ENCODE peak calls at places on chromosome 11, in eight cellular contexts. O is endothelial cell, V is astrocyte of the cerebellum, U is HFF-Myc, S is H1, J is heart left ventricle, Z is right atrium auricular region, H is tibial nerve. W is an unnamed sample.

GRCh38 chr11:57294225-57295131 is 30.3 kb downstream of the TNKS1BP1 start:
- DNase-seq in U (no peak), H (no peak), O (no peak), V (peak), Z (no peak), J (no peak), S (no peak), W (no peak)

GRCh38 chr11:43548921-43549320 is 131.6 kb upstream of the HSD17B12 start:
- DNase-seq in U (no peak), S (no peak), H (no peak), J (no peak), Z (no peak), V (no peak), O (no peak), W (no peak)

GRCh38 chr11:92440701-92441338 is 216.2 kb downstream of the FAT3 start:
- DNase-seq in V (no peak), Z (no peak), O (no peak), J (no peak), U (no peak), S (no peak), H (no peak), W (no peak)

GRCh38 chr11:9462806-9463537 is 2.2 kb downstream of the ZNF143 start:
- DNase-seq in Z (no peak), U (no peak), V (no peak), O (no peak), S (no peak), J (no peak), H (no peak), W (no peak)

GRCh38 chr11:121134758-121135312 is 33.8 kb downstream of the TECTA start:
- DNase-seq in V (no peak), J (no peak), H (no peak), U (no peak), S (no peak), O (no peak), Z (no peak), W (no peak)

GRCh38 chr11:115920087-115920461 is 415.9 kb upstream of the CADM1 start:
- DNase-seq in H (no peak), O (no peak), U (no peak), S (no peak), J (no peak), Z (no peak), V (no peak), W (no peak)

GRCh38 chr11:74311352-74311926 is at the start of gene P4HA3:
- DNase-seq in Z (no peak), H (peak), V (no peak), S (peak), J (peak), O (peak), U (no peak), W (peak)

GRCh38 chr11:19719960-19720359 is 7.3 kb downstream of the NAV2 start:
- DNase-seq in J (no peak), S (no peak), O (no peak), V (no peak), Z (no peak), H (no peak), U (no peak), W (no peak)

GRCh38 chr11:6655020-6655789 is 404 bp downstream of the DCHS1 start:
- DNase-seq in S (no peak), O (peak), U (no peak), V (no peak), Z (peak), H (no peak), J (peak), W (peak)

GRCh38 chr11:96228472-96228871 is 114.5 kb downstream of the MAML2 start:
- DNase-seq in O (no peak), V (peak), Z (peak), H (peak), J (peak), U (peak), S (no peak), W (no peak)

GRCh38 chr11:17581036-17581731 is 34.1 kb downstream of the OTOG start:
- DNase-seq in J (no peak), O (no peak), U (no peak), H (no peak), Z (no peak), S (no peak), V (no peak), W (peak)

GRCh38 chr11:76048763-76049162 is 157.5 kb downstream of the WNT11 start:
- DNase-seq in O (no peak), V (no peak), J (no peak), H (no peak), Z (no peak), U (no peak), S (no peak), W (no peak)

GRCh38 chr11:44244649-44245308 is 65.2 kb downstream of the ALX4 start:
- DNase-seq in J (no peak), Z (no peak), V (no peak), O (no peak), S (no peak), U (no peak), H (no peak), W (no peak)

GRCh38 chr11:130435671-130436070 is 7.3 kb upstream of the ADAMTS8 start:
- DNase-seq in O (no peak), V (no peak), Z (no peak), S (no peak), U (no peak), J (no peak), H (no peak), W (no peak)

GRCh38 chr11:108672113-108672512 is 7.2 kb downstream of the DDX10 start:
- DNase-seq in S (no peak), U (no peak), H (no peak), Z (no peak), V (peak), O (no peak), J (no peak), W (no peak)

GRCh38 chr11:14902650-14903350 is 10.8 kb upstream of the CYP2R1 start:
- DNase-seq in V (no peak), S (no peak), Z (no peak), H (no peak), J (no peak), O (no peak), U (no peak), W (no peak)

GRCh38 chr11:497565-498296 is 9.3 kb downstream of the RNH1 start:
- DNase-seq in J (no peak), O (no peak), V (no peak), U (no peak), S (no peak), Z (no peak), H (no peak), W (no peak)

GRCh38 chr11:66497206-66497605 is 13.2 kb upstream of the BBS1 start:
- DNase-seq in V (no peak), Z (no peak), S (no peak), U (no peak), J (no peak), H (no peak), O (no peak), W (no peak)

GRCh38 chr11:1691878-1692707 is 4.9 kb upstream of the KRTAP5-6 start:
- DNase-seq in U (no peak), V (no peak), H (no peak), J (no peak), S (no peak), Z (no peak), O (no peak), W (no peak)

GRCh38 chr11:67379061-67380058 is 6.0 kb upstream of the CLCF1 start:
- DNase-seq in U (no peak), H (no peak), J (no peak), Z (no peak), S (no peak), V (no peak), O (no peak), W (peak)

GRCh38 chr11:43736502-43737193 is 56.1 kb downstream of the HSD17B12 start:
- DNase-seq in V (peak), J (no peak), Z (no peak), H (no peak), U (no peak), S (no peak), O (no peak), W (no peak)

GRCh38 chr11:70525466-70525865 is 127.1 kb downstream of the CTTN start:
- DNase-seq in O (no peak), S (no peak), J (no peak), H (no peak), V (no peak), Z (no peak), U (no peak), W (no peak)

GRCh38 chr11:78192223-78192719 is 3.6 kb downstream of the USP35 start:
- DNase-seq in U (no peak), J (no peak), H (no peak), Z (no peak), V (no peak), S (no peak), O (no peak), W (no peak)

GRCh38 chr11:66136752-66137123 is 66.7 kb downstream of the PACS1 start:
- DNase-seq in Z (no peak), S (no peak), U (no peak), V (no peak), O (no peak), H (no peak), J (no peak), W (no peak)

GRCh38 chr11:57476223-57476882 is 16.0 kb downstream of the RTN4RL2 start:
- DNase-seq in Z (no peak), J (peak), O (no peak), S (no peak), U (no peak), V (no peak), H (no peak), W (no peak)

GRCh38 chr11:108589136-108589535 is 4.4 kb downstream of the EXPH5 start:
- DNase-seq in O (peak), H (no peak), S (no peak), Z (no peak), V (no peak), U (no peak), J (no peak), W (no peak)

GRCh38 chr11:76609736-76610370 is 60.7 kb downstream of the LRRC32 start:
- DNase-seq in H (no peak), Z (peak), J (no peak), S (no peak), U (no peak), O (no peak), V (peak), W (no peak)

GRCh38 chr11:119720311-119720710 is 8.7 kb downstream of the NECTIN1 start:
- DNase-seq in V (no peak), O (no peak), H (no peak), S (no peak), Z (no peak), J (no peak), U (no peak), W (no peak)

GRCh38 chr11:109267293-109268095 is 154.5 kb upstream of the C11orf87 start:
- DNase-seq in V (peak), O (no peak), S (no peak), H (no peak), Z (no peak), J (no peak), U (no peak), W (no peak)

GRCh38 chr11:111986589-111986988 is 38.6 kb upstream of the DLAT start:
- DNase-seq in J (no peak), H (no peak), O (no peak), U (no peak), V (no peak), S (no peak), Z (no peak), W (no peak)

GRCh38 chr11:119567667-119568582 is 145.0 kb upstream of the THY1 start:
- DNase-seq in O (no peak), H (no peak), V (peak), U (peak), Z (no peak), J (peak), S (no peak), W (no peak)

GRCh38 chr11:87473174-87473573 is 435.4 kb downstream of the TMEM135 start:
- DNase-seq in J (no peak), V (peak), S (no peak), O (no peak), Z (no peak), U (peak), H (no peak), W (no peak)

GRCh38 chr11:102061276-102061675 is 14.0 kb downstream of the CFAP300 start:
- DNase-seq in S (no peak), J (no peak), V (no peak), Z (no peak), H (no peak), O (no peak), U (no peak), W (no peak)
- TF ChIP-seq CTCF in S (peak), J (peak), V (peak), Z (peak), H (peak), O (no peak), U (peak), W (no peak)

GRCh38 chr11:34792143-34792542 is 124.0 kb downstream of the APIP start:
- DNase-seq in Z (no peak), O (no peak), U (no peak), J (no peak), H (no peak), V (no peak), S (no peak), W (no peak)
- TF ChIP-seq CTCF in Z (no peak), O (no peak), U (peak), J (no peak), H (no peak), V (no peak), S (peak), W (no peak)

GRCh38 chr11:118310781-118311485 is 6.4 kb downstream of the CD3E start:
- DNase-seq in H (no peak), O (no peak), S (no peak), J (no peak), U (no peak), V (no peak), Z (no peak), W (no peak)
- TF ChIP-seq CTCF in H (no peak), O (no peak), S (no peak), J (no peak), U (no peak), V (no peak), Z (no peak), W (no peak)

DNA sequence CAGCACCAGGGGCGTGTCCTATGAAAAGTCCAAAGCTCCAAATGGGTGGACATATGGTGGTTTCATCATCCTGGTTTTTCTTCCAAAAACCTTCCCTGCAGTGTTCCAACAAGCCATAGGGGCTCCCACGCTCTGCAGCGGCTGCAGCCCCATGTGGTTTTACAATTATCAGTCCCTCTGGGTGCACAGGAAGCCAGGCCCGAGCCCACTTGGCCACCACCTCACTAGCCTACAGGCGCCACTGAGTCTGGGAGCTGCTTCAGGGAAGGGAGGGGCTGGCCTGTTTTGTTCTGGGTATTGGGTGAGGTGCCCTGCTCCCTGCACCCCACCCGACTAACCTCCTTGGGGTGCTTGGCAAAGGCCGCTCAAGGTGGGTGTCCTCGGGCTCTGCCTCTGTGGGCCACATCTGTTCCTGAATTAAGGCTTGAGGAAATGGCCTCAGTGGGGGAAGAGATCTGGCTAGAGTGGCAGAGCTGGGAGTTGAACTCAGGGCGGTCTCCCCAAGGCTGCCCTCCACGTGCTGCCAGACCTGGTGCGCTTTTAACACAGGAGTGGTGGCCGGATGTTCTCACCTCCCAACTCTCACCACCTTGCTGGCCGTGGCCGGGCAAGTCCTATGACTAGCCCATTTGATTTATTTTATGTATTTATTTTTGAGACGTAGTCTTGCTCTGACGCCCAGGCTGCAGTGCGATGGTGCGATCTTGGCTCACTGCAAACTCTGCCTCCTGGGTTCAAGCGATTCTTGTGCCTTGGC is 5.3 kb upstream of the CDC42BPG start:
- DNase-seq in H (no peak), J (peak), Z (no peak), U (no peak), S (no peak), O (no peak), V (no peak), W (no peak)
- TF ChIP-seq CTCF in H (no peak), J (peak), Z (peak), U (no peak), S (no peak), O (no peak), V (no peak), W (no peak)

DNA sequence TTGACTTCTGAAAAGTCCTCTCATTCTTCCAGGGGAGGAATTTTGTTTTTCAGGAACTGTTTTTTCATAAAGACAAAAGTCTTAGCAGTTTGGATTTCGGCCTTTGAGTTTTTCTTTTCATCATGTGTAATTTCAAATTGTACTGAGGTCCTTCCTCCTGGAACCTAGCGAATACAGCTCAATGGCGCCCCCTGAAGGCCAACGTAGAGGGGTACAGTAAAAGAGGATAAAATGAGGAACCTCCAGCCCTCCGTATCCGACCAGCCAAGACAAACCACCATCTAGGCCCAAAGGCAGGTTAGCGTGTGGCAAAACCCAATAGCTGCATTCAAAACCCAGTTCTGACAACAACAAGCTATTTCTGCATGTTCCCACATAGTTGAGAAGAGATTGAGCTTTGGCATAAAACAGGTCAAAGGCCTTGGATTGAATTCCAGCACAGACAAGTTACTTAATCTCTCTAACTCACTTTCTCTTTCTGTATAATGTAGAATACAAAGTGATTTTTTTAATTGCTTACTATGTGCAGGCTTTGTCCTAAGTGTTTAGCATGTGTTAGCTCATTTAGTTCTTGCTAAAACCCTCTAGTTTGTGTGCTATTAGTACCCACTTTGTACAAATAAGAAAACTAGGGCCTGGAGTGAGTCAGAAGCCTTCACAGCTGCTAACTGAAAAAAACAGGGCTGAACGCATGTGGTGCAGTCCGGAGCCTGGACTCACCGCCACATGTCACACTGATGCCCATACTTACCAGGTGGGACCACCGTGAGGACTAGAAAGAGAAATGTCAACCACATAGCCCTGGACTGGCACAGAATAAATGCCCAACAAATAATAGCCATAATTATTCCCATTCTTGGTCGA is 43.2 kb upstream of the ETS1 start:
- DNase-seq in V (peak), J (peak), U (peak), S (peak), H (peak), Z (peak), O (peak), W (peak)
- TF ChIP-seq CTCF in V (peak), J (peak), U (peak), S (peak), H (peak), Z (peak), O (peak), W (peak)

DNA sequence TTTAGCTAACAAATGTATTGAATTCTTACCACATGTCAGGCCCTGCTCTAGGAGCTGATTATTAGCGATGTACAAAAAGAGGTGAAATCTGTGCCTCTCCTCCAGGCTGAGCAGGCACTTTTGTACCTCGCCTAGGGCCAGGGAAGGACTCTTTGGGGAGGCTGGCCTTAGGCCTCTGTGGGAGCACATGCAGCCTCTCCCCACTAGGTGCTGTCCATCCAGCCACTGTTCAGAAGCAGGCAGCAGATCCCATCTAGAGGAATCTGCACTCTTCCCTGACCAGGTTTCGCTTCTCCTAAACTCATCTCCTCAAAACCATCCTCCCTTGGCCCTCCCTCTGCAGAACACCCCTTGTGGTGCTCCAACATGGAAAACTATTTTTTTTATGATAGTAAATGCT is 51.9 kb upstream of the WT1 start:
- DNase-seq in H (no peak), S (no peak), Z (no peak), U (no peak), O (peak), V (no peak), J (no peak), W (no peak)
- TF ChIP-seq CTCF in H (no peak), S (peak), Z (no peak), U (peak), O (peak), V (peak), J (no peak), W (peak)

GRCh38 chr11:2929511-2929879 is 275 bp upstream of the PHLDA2 start:
- DNase-seq in V (no peak), J (no peak), S (no peak), O (no peak), Z (no peak), H (no peak), U (no peak), W (peak)

GRCh38 chr11:2929880-2930704 is 872 bp upstream of the PHLDA2 start:
- DNase-seq in H (no peak), U (no peak), S (no peak), O (peak), J (peak), Z (no peak), V (no peak), W (peak)

GRCh38 chr11:2931771-2932738 is 2.8 kb upstream of the PHLDA2 start:
- DNase-seq in U (no peak), V (no peak), S (no peak), O (no peak), Z (no peak), J (no peak), H (no peak), W (peak)

GRCh38 chr11:2931416-2931746 is 2.2 kb upstream of the PHLDA2 start:
- DNase-seq in V (no peak), U (no peak), S (no peak), H (no peak), J (no peak), O (no peak), Z (no peak), W (no peak)

DNA sequence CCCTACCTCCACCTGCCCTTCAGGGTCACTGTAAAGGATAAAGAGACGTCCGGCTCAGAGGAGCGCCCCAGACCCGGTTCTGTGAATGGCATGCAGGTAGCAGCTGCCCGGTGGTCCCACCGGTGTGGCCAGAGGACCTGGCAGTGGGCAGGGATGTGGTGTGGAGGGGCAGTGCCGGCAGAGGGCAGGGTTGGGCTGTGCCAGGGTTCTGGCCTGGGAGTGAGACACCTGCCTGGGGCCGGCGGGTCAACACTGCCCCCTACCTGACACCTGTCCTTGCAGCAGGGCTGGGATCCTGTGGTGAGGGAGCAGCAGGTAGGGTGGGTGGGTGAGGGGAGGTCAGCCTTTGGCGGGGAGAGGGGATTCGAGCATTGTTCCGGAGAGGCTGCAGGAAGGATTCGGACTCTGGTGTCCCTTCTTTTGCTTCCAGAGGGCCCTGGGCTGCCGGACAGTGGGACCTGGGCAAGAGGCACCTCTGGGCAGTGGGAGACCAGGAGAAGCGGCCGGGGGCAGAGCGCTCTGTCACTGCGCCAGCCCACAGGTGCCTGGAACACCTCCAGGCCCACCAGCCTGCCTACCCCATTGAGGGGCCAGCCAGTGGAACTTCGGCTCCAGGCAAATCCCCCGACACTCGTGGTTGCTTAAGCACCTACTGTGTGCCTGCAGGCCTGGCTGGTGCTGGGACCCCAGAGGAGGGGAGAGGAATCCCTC is 1.6 kb upstream of the PHLDA2 start:
- DNase-seq in O (peak), V (no peak), Z (no peak), H (no peak), U (no peak), J (peak), S (peak), W (peak)
- TF ChIP-seq CTCF in O (peak), V (peak), Z (peak), H (peak), U (peak), J (peak), S (peak), W (peak)

W was measured in CD14-positive monocyte.